ENCODE peak calls at places on chromosomes 12 and 14, in six cellular contexts. H, K, R, A, O and Y are unnamed samples.

GRCh38 chr12:49208146-49208545 is 19.3 kb upstream of the TUBA1A start:
- DNase-seq in H (no peak), K (no peak), R (no peak), A (no peak), O (no peak), Y (no peak)

GRCh38 chr12:52900166-52900895 is 4.5 kb downstream of the KRT8 start:
- DNase-seq in H (no peak), K (no peak), R (no peak), A (no peak), O (no peak), Y (no peak)

GRCh38 chr12:28191690-28192089 is 1.4 kb downstream of the CCDC91 start:
- DNase-seq in H (no peak), K (peak), R (peak), A (peak), O (no peak), Y (peak)

GRCh38 chr14:92507174-92507768 is 6.3 kb upstream of the RIN3 start:
- DNase-seq in H (peak), K (no peak), R (no peak), A (no peak), O (no peak), Y (no peak)

GRCh38 chr12:53750812-53751335 is 905 bp downstream of the CISTR start:
- DNase-seq in H (no peak), K (no peak), R (no peak), A (peak), O (no peak), Y (no peak)

GRCh38 chr14:99745307-99745951 is 47.8 kb upstream of the EML1 start:
- DNase-seq in H (no peak), K (peak), R (peak), A (no peak), O (no peak), Y (no peak)

GRCh38 chr12:49129332-49130150 is 1.7 kb downstream of the TUBA1B start:
- DNase-seq in H (no peak), K (no peak), R (no peak), A (no peak), O (no peak), Y (peak)

GRCh38 chr12:12039897-12040296 is 30.8 kb upstream of the BCL2L14 start:
- DNase-seq in H (no peak), K (no peak), R (no peak), A (no peak), O (no peak), Y (no peak)

GRCh38 chr14:74417611-74418010 is 8.4 kb downstream of the SYNDIG1L start:
- DNase-seq in H (no peak), K (no peak), R (no peak), A (no peak), O (no peak), Y (no peak)

GRCh38 chr12:121034906-121035305 is 4.1 kb downstream of the OASL start:
- DNase-seq in H (no peak), K (peak), R (no peak), A (no peak), O (no peak), Y (no peak)

GRCh38 chr12:48388430-48388829 is 37.7 kb upstream of the ZNF641 start:
- DNase-seq in H (no peak), K (peak), R (peak), A (no peak), O (no peak), Y (no peak)